ENCODE peak calls at places on chromosome 2, in five cellular contexts. Y is activated B cell treated with CpG ODN at 0.5 μM for 24 hours, R is astrocyte of the spinal cord, T is body of pancreas, H is PC-3. O is an unnamed sample.

GRCh38 chr2:28726177-28726576 is 25.5 kb upstream of the PPP1CB start:
- DNase-seq in R (no peak), H (no peak), T (no peak), Y (no peak), O (no peak)

GRCh38 chr2:102142829-102143449 is 393 bp downstream of the IL1R1 start:
- DNase-seq in Y (no peak), T (peak; percentile 42), H (no peak), R (peak; percentile 63), O (no peak)

GRCh38 chr2:200026312-200026711 is 70.9 kb downstream of the MAIP1 start:
- DNase-seq in R (no peak), Y (no peak), T (no peak), H (no peak), O (no peak)

GRCh38 chr2:152402780-152403388 is 67.9 kb downstream of the FMNL2 start:
- DNase-seq in Y (no peak), R (no peak), T (no peak), H (no peak), O (no peak)

GRCh38 chr2:72579595-72580180 is 246.1 kb downstream of the EXOC6B start:
- DNase-seq in R (peak; percentile 68), T (no peak), Y (no peak), H (peak; percentile 68), O (no peak)

GRCh38 chr2:85754313-85755095 is 713 bp downstream of the ATOH8 start:
- DNase-seq in T (peak; percentile 55), Y (peak; percentile 37), H (no peak), R (peak; percentile 64), O (peak; percentile 26)

GRCh38 chr2:44579136-44579836 is 217.5 kb downstream of the CAMKMT start:
- DNase-seq in Y (no peak), R (no peak), T (no peak), H (peak; percentile 77), O (no peak)

GRCh38 chr2:18536100-18536499 is 24.4 kb downstream of the RDH14 start:
- DNase-seq in R (peak; percentile 16), T (no peak), H (peak; percentile 72), Y (no peak), O (no peak)

GRCh38 chr2:190359896-190360376 is 16.5 kb downstream of the INPP1 start:
- DNase-seq in Y (peak; percentile 24), R (peak; percentile 79), T (peak; percentile 75), H (no peak), O (peak; percentile 34)

GRCh38 chr2:152189622-152190495 is 14.3 kb upstream of the STAM2 start:
- DNase-seq in H (peak; percentile 80), T (peak; percentile 60), R (peak; percentile 75), Y (no peak), O (no peak)

DNA sequence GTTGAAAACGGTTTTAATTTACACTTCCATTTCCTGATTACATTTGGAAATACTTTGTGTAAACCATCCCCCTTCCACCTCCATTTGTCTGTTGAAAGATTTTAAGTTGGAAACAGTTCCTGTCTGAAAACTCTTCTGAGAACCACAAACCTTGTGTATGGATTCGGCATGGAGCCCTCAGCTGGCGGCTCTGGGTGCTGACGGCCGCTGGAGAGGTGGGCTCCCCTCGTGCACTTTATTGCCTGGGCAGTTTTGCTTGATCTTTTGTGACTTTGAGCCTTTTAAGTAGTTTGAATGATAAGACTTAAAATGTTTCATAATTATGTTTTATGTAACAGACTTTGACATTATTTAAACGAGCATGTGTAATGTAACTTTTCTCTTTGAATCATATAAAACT is 11.1 kb downstream of the KLF11 start:
- DNase-seq in R (no peak), H (no peak), Y (no peak), T (no peak), O (no peak)
- TF ChIP-seq CTCF in R (no peak), H (no peak), Y (no peak), T (no peak), O (no peak)

GRCh38 chr2:110876167-110876999 is 144.0 kb downstream of the ACOXL start:
- DNase-seq in T (no peak), H (no peak), Y (no peak), R (no peak), O (no peak)
- TF ChIP-seq CTCF in T (no peak), H (peak; percentile 53), Y (no peak), R (no peak), O (no peak)

GRCh38 chr2:172813314-172813888 is 77.8 kb downstream of the RAPGEF4 start:
- DNase-seq in T (peak; percentile 45), Y (no peak), R (peak; percentile 29), H (peak; percentile 58), O (no peak)
- TF ChIP-seq CTCF in T (peak; percentile 58), Y (no peak), R (peak; percentile 53), H (peak; percentile 86), O (no peak)

GRCh38 chr2:61196671-61197070 is 34.7 kb downstream of the C2orf74 start:
- DNase-seq in T (no peak), R (no peak), Y (no peak), H (peak; percentile 71), O (no peak)

DNA sequence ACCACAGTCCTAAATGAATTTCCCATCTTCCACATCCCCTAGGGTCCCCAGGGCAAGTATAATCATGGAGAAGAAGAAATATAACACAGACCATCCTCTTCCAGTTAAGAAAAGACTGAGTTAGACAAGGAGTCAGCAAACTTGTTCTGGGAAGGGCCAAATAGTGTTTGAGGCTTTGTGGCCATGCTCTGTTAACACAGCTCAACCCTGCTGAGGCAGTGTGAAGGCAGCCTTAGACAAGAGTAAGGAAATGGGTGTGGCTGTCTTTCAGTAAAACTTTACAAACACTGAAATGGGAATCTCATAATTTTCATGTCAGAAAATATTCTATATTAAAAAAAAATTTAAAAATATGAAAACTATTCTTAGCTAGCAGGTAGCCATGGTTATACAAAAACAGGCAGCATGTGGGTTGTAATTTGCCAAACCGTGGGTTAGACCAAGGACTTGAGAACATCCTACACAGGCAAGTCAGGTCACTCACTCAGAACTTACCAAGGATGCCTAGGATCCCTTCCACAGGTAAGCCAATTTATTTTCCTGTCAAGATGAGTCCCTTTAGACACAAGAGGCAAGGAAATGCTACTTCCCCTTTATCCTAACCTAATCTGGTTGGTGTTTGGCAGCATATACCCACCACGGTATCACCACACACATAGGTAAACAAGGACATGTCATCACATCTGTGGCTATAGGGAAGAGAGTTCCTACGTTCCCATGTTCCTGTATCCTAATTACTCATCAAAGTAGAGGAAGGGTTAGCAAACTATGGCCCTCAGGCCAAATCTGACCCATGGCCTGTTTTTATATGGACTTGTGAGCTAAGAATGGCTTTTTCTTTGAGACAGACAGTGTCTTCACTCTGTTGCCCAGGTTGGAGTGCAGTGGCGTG is 31.9 kb downstream of the C2orf74 start:
- DNase-seq in Y (no peak), H (peak; percentile 92), R (no peak), T (no peak), O (no peak)
- TF ChIP-seq CTCF in Y (no peak), H (no peak), R (no peak), T (no peak), O (no peak)

GRCh38 chr2:1137992-1138391 is 187.3 kb downstream of the SNTG2 start:
- DNase-seq in H (no peak), Y (no peak), R (no peak), T (no peak), O (no peak)

GRCh38 chr2:1132328-1132964 is 181.8 kb downstream of the SNTG2 start:
- DNase-seq in R (no peak), T (no peak), Y (no peak), H (no peak), O (no peak)

GRCh38 chr2:1134629-1135028 is 184.0 kb downstream of the SNTG2 start:
- DNase-seq in Y (no peak), R (no peak), H (no peak), T (no peak), O (no peak)

GRCh38 chr2:1136807-1137663 is 186.4 kb downstream of the SNTG2 start:
- DNase-seq in R (no peak), H (no peak), Y (no peak), T (no peak), O (no peak)

DNA sequence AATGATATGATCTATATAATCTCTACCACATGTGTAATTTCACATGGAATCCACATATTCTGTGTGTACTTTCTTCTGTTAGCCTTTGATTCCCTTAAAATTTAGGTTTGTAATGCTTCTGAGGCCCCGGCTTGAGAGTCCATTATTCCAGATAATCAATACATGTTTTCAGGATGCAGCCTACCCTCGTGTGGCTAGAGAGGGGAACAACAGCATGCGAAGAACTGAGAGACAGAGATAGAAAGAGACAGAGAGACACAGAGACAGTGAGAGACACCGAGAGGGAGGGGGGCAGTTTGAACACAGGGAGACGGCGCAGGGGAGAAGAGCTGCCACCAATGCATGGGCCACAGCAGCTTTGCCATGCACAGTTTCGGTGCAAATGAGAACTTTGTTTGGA is 185.4 kb downstream of the SNTG2 start:
- DNase-seq in H (no peak), R (no peak), T (no peak), Y (no peak), O (no peak)
- TF ChIP-seq CTCF in H (peak; percentile 53), R (peak; percentile 40), T (peak; percentile 75), Y (no peak), O (no peak)